ENCODE peak calls at places on chromosome 5, in ten cellular contexts. One of them, this sample, is unnamed.

GRCh38 chr5:107863125-107863524 is 192.4 kb upstream of the EFNA5 start:
- DNase-seq in ascending aorta: no peak
- DNase-seq in A549: no peak
- DNase-seq in activated B cell treated with CpG ODN at 0.5 μM for 24 hours: no peak
- DNase-seq in cardiac muscle cell: no peak
- DNase-seq in CD4-positive, alpha-beta T cell: no peak
- DNase-seq in PC-9: no peak
- DNase-seq in sigmoid colon: no peak
- DNase-seq in endothelial cell: no peak
- DNase-seq in brain microvascular endothelial cell: no peak
- DNase-seq in this sample: no peak

GRCh38 chr5:179822059-179822432 is 1.3 kb downstream of the SQSTM1 start:
- DNase-seq in ascending aorta: no peak
- DNase-seq in A549: no peak
- DNase-seq in activated B cell treated with CpG ODN at 0.5 μM for 24 hours: no peak
- DNase-seq in cardiac muscle cell: no peak
- DNase-seq in CD4-positive, alpha-beta T cell: no peak
- DNase-seq in PC-9: no peak
- DNase-seq in sigmoid colon: no peak
- DNase-seq in endothelial cell: no peak
- DNase-seq in brain microvascular endothelial cell: no peak
- DNase-seq in this sample: no peak

GRCh38 chr5:18465833-18466681 is 831.8 kb downstream of the TAF11L14 start:
- DNase-seq in ascending aorta: no peak
- DNase-seq in A549: peak
- DNase-seq in activated B cell treated with CpG ODN at 0.5 μM for 24 hours: no peak
- DNase-seq in cardiac muscle cell: peak
- DNase-seq in CD4-positive, alpha-beta T cell: no peak
- DNase-seq in PC-9: peak
- DNase-seq in sigmoid colon: no peak
- DNase-seq in endothelial cell: peak
- DNase-seq in brain microvascular endothelial cell: peak
- DNase-seq in this sample: no peak

GRCh38 chr5:156951354-156951753 is 11.7 kb downstream of the TIMD4 start:
- DNase-seq in ascending aorta: no peak
- DNase-seq in A549: no peak
- DNase-seq in activated B cell treated with CpG ODN at 0.5 μM for 24 hours: no peak
- DNase-seq in cardiac muscle cell: no peak
- DNase-seq in CD4-positive, alpha-beta T cell: no peak
- DNase-seq in PC-9: no peak
- DNase-seq in sigmoid colon: no peak
- DNase-seq in endothelial cell: no peak
- DNase-seq in brain microvascular endothelial cell: no peak
- DNase-seq in this sample: no peak

GRCh38 chr5:61878471-61878870 is 427.5 kb upstream of the KIF2A start:
- DNase-seq in ascending aorta: no peak
- DNase-seq in A549: no peak
- DNase-seq in activated B cell treated with CpG ODN at 0.5 μM for 24 hours: no peak
- DNase-seq in cardiac muscle cell: no peak
- DNase-seq in CD4-positive, alpha-beta T cell: no peak
- DNase-seq in PC-9: no peak
- DNase-seq in sigmoid colon: no peak
- DNase-seq in endothelial cell: no peak
- DNase-seq in brain microvascular endothelial cell: no peak
- DNase-seq in this sample: no peak

GRCh38 chr5:71492817-71493615 is 37.6 kb downstream of the BDP1 start:
- DNase-seq in ascending aorta: no peak
- DNase-seq in A549: no peak
- DNase-seq in activated B cell treated with CpG ODN at 0.5 μM for 24 hours: no peak
- DNase-seq in cardiac muscle cell: no peak
- DNase-seq in CD4-positive, alpha-beta T cell: no peak
- DNase-seq in PC-9: no peak
- DNase-seq in sigmoid colon: no peak
- DNase-seq in endothelial cell: no peak
- DNase-seq in brain microvascular endothelial cell: no peak
- DNase-seq in this sample: no peak

GRCh38 chr5:91390268-91390667 is 7.2 kb upstream of the ARRDC3 start:
- DNase-seq in ascending aorta: no peak
- DNase-seq in A549: no peak
- DNase-seq in activated B cell treated with CpG ODN at 0.5 μM for 24 hours: no peak
- DNase-seq in cardiac muscle cell: no peak
- DNase-seq in CD4-positive, alpha-beta T cell: no peak
- DNase-seq in PC-9: peak
- DNase-seq in sigmoid colon: no peak
- DNase-seq in endothelial cell: no peak
- DNase-seq in brain microvascular endothelial cell: no peak
- DNase-seq in this sample: no peak

GRCh38 chr5:142235050-142235797 is 89.6 kb downstream of the SPRY4 start:
- DNase-seq in ascending aorta: no peak
- DNase-seq in A549: no peak
- DNase-seq in activated B cell treated with CpG ODN at 0.5 μM for 24 hours: no peak
- DNase-seq in cardiac muscle cell: no peak
- DNase-seq in CD4-positive, alpha-beta T cell: no peak
- DNase-seq in PC-9: peak
- DNase-seq in sigmoid colon: no peak
- DNase-seq in endothelial cell: peak
- DNase-seq in brain microvascular endothelial cell: no peak
- DNase-seq in this sample: no peak

GRCh38 chr5:136772541-136772940 is 407.2 kb upstream of the TRPC7 start:
- DNase-seq in ascending aorta: no peak
- DNase-seq in A549: no peak
- DNase-seq in activated B cell treated with CpG ODN at 0.5 μM for 24 hours: no peak
- DNase-seq in cardiac muscle cell: no peak
- DNase-seq in CD4-positive, alpha-beta T cell: no peak
- DNase-seq in PC-9: no peak
- DNase-seq in sigmoid colon: no peak
- DNase-seq in endothelial cell: no peak
- DNase-seq in brain microvascular endothelial cell: no peak
- DNase-seq in this sample: no peak

GRCh38 chr5:178196986-178197385 is 7.3 kb upstream of the HNRNPAB start:
- DNase-seq in ascending aorta: peak
- DNase-seq in A549: no peak
- DNase-seq in activated B cell treated with CpG ODN at 0.5 μM for 24 hours: no peak
- DNase-seq in cardiac muscle cell: no peak
- DNase-seq in CD4-positive, alpha-beta T cell: no peak
- DNase-seq in PC-9: no peak
- DNase-seq in sigmoid colon: peak
- DNase-seq in endothelial cell: peak
- DNase-seq in brain microvascular endothelial cell: no peak
- DNase-seq in this sample: no peak

GRCh38 chr5:14438195-14438606 is 143.4 kb upstream of the OTULINL start:
- DNase-seq in ascending aorta: no peak
- DNase-seq in A549: no peak
- DNase-seq in activated B cell treated with CpG ODN at 0.5 μM for 24 hours: no peak
- DNase-seq in cardiac muscle cell: no peak
- DNase-seq in CD4-positive, alpha-beta T cell: no peak
- DNase-seq in PC-9: no peak
- DNase-seq in sigmoid colon: no peak
- DNase-seq in endothelial cell: no peak
- DNase-seq in brain microvascular endothelial cell: no peak
- DNase-seq in this sample: no peak

GRCh38 chr5:150645070-150645700 is 4.7 kb downstream of the SYNPO start:
- DNase-seq in ascending aorta: peak
- DNase-seq in A549: no peak
- DNase-seq in activated B cell treated with CpG ODN at 0.5 μM for 24 hours: no peak
- DNase-seq in cardiac muscle cell: peak
- DNase-seq in CD4-positive, alpha-beta T cell: no peak
- DNase-seq in PC-9: peak
- DNase-seq in sigmoid colon: peak
- DNase-seq in endothelial cell: no peak
- DNase-seq in brain microvascular endothelial cell: peak
- DNase-seq in this sample: no peak

GRCh38 chr5:52786937-52787599 is 648 bp upstream of the ITGA1 start:
- DNase-seq in ascending aorta: peak
- DNase-seq in A549: peak
- DNase-seq in activated B cell treated with CpG ODN at 0.5 μM for 24 hours: no peak
- DNase-seq in cardiac muscle cell: no peak
- DNase-seq in CD4-positive, alpha-beta T cell: peak
- DNase-seq in PC-9: no peak
- DNase-seq in sigmoid colon: peak
- DNase-seq in endothelial cell: no peak
- DNase-seq in brain microvascular endothelial cell: no peak
- DNase-seq in this sample: no peak
- TF ChIP-seq CTCF in ascending aorta: peak
- TF ChIP-seq CTCF in A549: peak
- TF ChIP-seq CTCF in activated B cell treated with CpG ODN at 0.5 μM for 24 hours: no peak
- TF ChIP-seq CTCF in cardiac muscle cell: peak
- TF ChIP-seq CTCF in CD4-positive, alpha-beta T cell: peak
- TF ChIP-seq CTCF in PC-9: peak
- TF ChIP-seq CTCF in sigmoid colon: no peak
- TF ChIP-seq CTCF in endothelial cell: no peak
- TF ChIP-seq CTCF in brain microvascular endothelial cell: peak
- TF ChIP-seq CTCF in this sample: peak

DNA sequence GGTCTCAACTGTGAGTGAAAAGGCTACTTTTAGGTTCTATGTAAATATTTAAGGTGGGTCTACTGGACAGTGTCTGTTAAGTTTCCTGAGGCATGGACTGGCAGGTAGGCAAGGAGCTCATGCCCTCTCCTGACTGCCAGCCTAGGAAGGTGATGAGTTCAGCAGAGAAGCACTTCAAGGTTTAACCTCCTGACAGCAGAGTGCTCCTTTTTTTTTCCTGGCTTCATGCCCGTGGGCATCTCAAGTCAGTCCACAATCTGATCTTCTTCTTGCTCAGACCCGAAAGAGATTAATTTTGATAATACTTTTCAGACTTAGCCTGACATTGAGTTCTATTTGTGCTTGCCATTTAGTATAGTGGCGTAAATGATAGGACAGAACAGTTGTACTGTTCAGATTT is 241.9 kb upstream of the NREP start:
- DNase-seq in ascending aorta: no peak
- DNase-seq in A549: no peak
- DNase-seq in activated B cell treated with CpG ODN at 0.5 μM for 24 hours: no peak
- DNase-seq in cardiac muscle cell: no peak
- DNase-seq in CD4-positive, alpha-beta T cell: no peak
- DNase-seq in PC-9: no peak
- DNase-seq in sigmoid colon: no peak
- DNase-seq in endothelial cell: no peak
- DNase-seq in brain microvascular endothelial cell: peak
- DNase-seq in this sample: no peak
- TF ChIP-seq CTCF in ascending aorta: no peak
- TF ChIP-seq CTCF in A549: no peak
- TF ChIP-seq CTCF in activated B cell treated with CpG ODN at 0.5 μM for 24 hours: no peak
- TF ChIP-seq CTCF in cardiac muscle cell: no peak
- TF ChIP-seq CTCF in CD4-positive, alpha-beta T cell: no peak
- TF ChIP-seq CTCF in PC-9: no peak
- TF ChIP-seq CTCF in sigmoid colon: no peak
- TF ChIP-seq CTCF in endothelial cell: no peak
- TF ChIP-seq CTCF in brain microvascular endothelial cell: no peak
- TF ChIP-seq CTCF in this sample: no peak

GRCh38 chr5:33583332-33583731 is 142.6 kb downstream of the TARS1 start:
- DNase-seq in ascending aorta: no peak
- DNase-seq in A549: no peak
- DNase-seq in activated B cell treated with CpG ODN at 0.5 μM for 24 hours: no peak
- DNase-seq in cardiac muscle cell: no peak
- DNase-seq in CD4-positive, alpha-beta T cell: no peak
- DNase-seq in PC-9: peak
- DNase-seq in sigmoid colon: no peak
- DNase-seq in endothelial cell: no peak
- DNase-seq in brain microvascular endothelial cell: no peak
- DNase-seq in this sample: no peak

GRCh38 chr5:33594006-33594405 is 153.2 kb downstream of the TARS1 start:
- DNase-seq in ascending aorta: no peak
- DNase-seq in A549: no peak
- DNase-seq in activated B cell treated with CpG ODN at 0.5 μM for 24 hours: no peak
- DNase-seq in cardiac muscle cell: no peak
- DNase-seq in CD4-positive, alpha-beta T cell: no peak
- DNase-seq in PC-9: no peak
- DNase-seq in sigmoid colon: no peak
- DNase-seq in endothelial cell: no peak
- DNase-seq in brain microvascular endothelial cell: peak
- DNase-seq in this sample: no peak

GRCh38 chr5:33592245-33592644 is 151.5 kb downstream of the TARS1 start:
- DNase-seq in ascending aorta: no peak
- DNase-seq in A549: no peak
- DNase-seq in activated B cell treated with CpG ODN at 0.5 μM for 24 hours: no peak
- DNase-seq in cardiac muscle cell: no peak
- DNase-seq in CD4-positive, alpha-beta T cell: no peak
- DNase-seq in PC-9: peak
- DNase-seq in sigmoid colon: no peak
- DNase-seq in endothelial cell: no peak
- DNase-seq in brain microvascular endothelial cell: no peak
- DNase-seq in this sample: no peak

DNA sequence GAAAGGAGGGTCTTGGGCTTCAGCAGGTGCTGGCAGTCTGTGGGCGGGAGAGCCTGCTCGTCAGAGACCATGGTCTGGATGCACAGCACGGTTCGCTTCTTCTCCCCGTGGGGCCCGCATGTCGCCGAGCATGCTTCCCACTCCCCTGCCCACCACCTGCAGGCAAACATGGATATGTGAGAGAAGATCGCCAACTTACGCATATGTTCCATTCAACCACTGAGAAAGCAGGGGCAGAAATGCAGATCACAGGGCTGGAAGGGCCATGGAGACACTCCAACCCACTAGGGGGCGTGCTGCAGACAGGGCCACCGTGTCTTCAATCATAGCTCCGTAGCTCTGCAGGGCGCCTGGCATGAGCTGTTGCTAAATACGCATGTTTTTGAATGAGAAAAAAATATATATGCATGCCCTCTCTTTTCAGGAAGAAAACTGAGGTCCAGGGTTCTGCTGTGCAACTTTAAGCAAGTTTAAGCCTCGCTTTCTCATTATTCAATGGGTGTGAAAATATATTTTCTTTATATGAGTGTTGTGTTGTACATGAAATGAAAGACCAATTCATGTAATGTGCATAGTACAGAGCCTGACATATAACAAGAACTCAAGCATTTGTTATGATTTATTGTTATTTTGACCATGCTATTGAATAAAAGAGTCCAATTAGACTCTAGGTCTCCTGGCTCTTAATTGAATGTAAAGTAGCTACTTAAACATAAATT is 148.0 kb downstream of the TARS1 start:
- DNase-seq in ascending aorta: no peak
- DNase-seq in A549: peak
- DNase-seq in activated B cell treated with CpG ODN at 0.5 μM for 24 hours: no peak
- DNase-seq in cardiac muscle cell: peak
- DNase-seq in CD4-positive, alpha-beta T cell: no peak
- DNase-seq in PC-9: no peak
- DNase-seq in sigmoid colon: no peak
- DNase-seq in endothelial cell: peak
- DNase-seq in brain microvascular endothelial cell: no peak
- DNase-seq in this sample: no peak
- TF ChIP-seq CTCF in ascending aorta: peak
- TF ChIP-seq CTCF in A549: peak
- TF ChIP-seq CTCF in activated B cell treated with CpG ODN at 0.5 μM for 24 hours: no peak
- TF ChIP-seq CTCF in cardiac muscle cell: peak
- TF ChIP-seq CTCF in CD4-positive, alpha-beta T cell: peak
- TF ChIP-seq CTCF in PC-9: peak
- TF ChIP-seq CTCF in sigmoid colon: no peak
- TF ChIP-seq CTCF in endothelial cell: peak
- TF ChIP-seq CTCF in brain microvascular endothelial cell: peak
- TF ChIP-seq CTCF in this sample: peak

DNA sequence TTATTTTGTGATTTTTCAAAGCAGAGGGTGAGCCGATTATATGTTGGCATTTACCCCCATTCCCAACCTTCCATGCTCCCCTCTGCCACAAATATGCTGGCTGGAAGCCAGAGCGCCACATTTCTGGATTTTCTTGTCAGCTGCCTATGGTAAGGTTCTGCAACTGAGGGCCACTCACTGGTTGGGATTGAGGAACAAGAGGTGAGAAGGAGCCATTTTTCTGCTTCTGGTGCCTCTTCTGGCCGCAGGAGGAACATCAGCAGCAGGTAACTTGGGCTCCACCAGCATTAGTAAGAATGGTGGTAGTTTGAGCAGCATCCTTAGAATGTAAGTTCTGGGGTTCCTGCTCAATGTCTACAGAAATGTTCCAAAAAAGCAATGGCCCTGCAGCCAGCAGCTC is 159.5 kb upstream of the MAST4 start:
- DNase-seq in ascending aorta: no peak
- DNase-seq in A549: peak
- DNase-seq in activated B cell treated with CpG ODN at 0.5 μM for 24 hours: no peak
- DNase-seq in cardiac muscle cell: no peak
- DNase-seq in CD4-positive, alpha-beta T cell: no peak
- DNase-seq in PC-9: no peak
- DNase-seq in sigmoid colon: no peak
- DNase-seq in endothelial cell: no peak
- DNase-seq in brain microvascular endothelial cell: no peak
- DNase-seq in this sample: no peak
- TF ChIP-seq CTCF in ascending aorta: no peak
- TF ChIP-seq CTCF in A549: peak
- TF ChIP-seq CTCF in activated B cell treated with CpG ODN at 0.5 μM for 24 hours: no peak
- TF ChIP-seq CTCF in cardiac muscle cell: peak
- TF ChIP-seq CTCF in CD4-positive, alpha-beta T cell: no peak
- TF ChIP-seq CTCF in PC-9: peak
- TF ChIP-seq CTCF in sigmoid colon: no peak
- TF ChIP-seq CTCF in endothelial cell: no peak
- TF ChIP-seq CTCF in brain microvascular endothelial cell: peak
- TF ChIP-seq CTCF in this sample: no peak